ENCODE peak calls at places on chromosomes 1 and 21, in nine cellular contexts. One of them, this sample, is unnamed.
A peak's percentile ranks its signal among the peaks of the same experiment; 100 is the strongest.

GRCh38 chr1:41964400-41964799 is 45.7 kb upstream of the HIVEP3 start:
- DNase-seq in left ventricle myocardium inferior: no peak
- DNase-seq in endodermal cell: no peak
- DNase-seq in body of pancreas: no peak
- DNase-seq in effector memory CD4-positive, alpha-beta T cell: no peak
- DNase-seq in CD8-positive, alpha-beta T cell: no peak
- DNase-seq in psoas muscle: no peak
- DNase-seq in IMR-90: no peak
- DNase-seq in mesenchymal stem cell: no peak
- DNase-seq in this sample: no peak

GRCh38 chr1:81670286-81670685 is 130.4 kb upstream of the ADGRL2 start:
- DNase-seq in left ventricle myocardium inferior: peak; percentile 65
- DNase-seq in endodermal cell: no peak
- DNase-seq in body of pancreas: peak; percentile 80
- DNase-seq in effector memory CD4-positive, alpha-beta T cell: no peak
- DNase-seq in CD8-positive, alpha-beta T cell: no peak
- DNase-seq in psoas muscle: peak; percentile 25
- DNase-seq in IMR-90: peak; percentile 97
- DNase-seq in mesenchymal stem cell: peak; percentile 91
- DNase-seq in this sample: peak; percentile 77

GRCh38 chr1:240619901-240620621 is 8.1 kb upstream of the GREM2 start:
- DNase-seq in left ventricle myocardium inferior: no peak
- DNase-seq in endodermal cell: no peak
- DNase-seq in body of pancreas: no peak
- DNase-seq in effector memory CD4-positive, alpha-beta T cell: no peak
- DNase-seq in CD8-positive, alpha-beta T cell: no peak
- DNase-seq in psoas muscle: no peak
- DNase-seq in IMR-90: no peak
- DNase-seq in mesenchymal stem cell: no peak
- DNase-seq in this sample: no peak

GRCh38 chr1:244386595-244386994 is 65.1 kb downstream of the ADSS2 start:
- DNase-seq in left ventricle myocardium inferior: no peak
- DNase-seq in endodermal cell: no peak
- DNase-seq in body of pancreas: no peak
- DNase-seq in effector memory CD4-positive, alpha-beta T cell: no peak
- DNase-seq in CD8-positive, alpha-beta T cell: no peak
- DNase-seq in psoas muscle: no peak
- DNase-seq in IMR-90: peak; percentile 37
- DNase-seq in mesenchymal stem cell: no peak
- DNase-seq in this sample: no peak

GRCh38 chr1:30684259-30684658 is 39.1 kb downstream of the MATN1 start:
- DNase-seq in left ventricle myocardium inferior: no peak
- DNase-seq in endodermal cell: no peak
- DNase-seq in body of pancreas: no peak
- DNase-seq in effector memory CD4-positive, alpha-beta T cell: no peak
- DNase-seq in CD8-positive, alpha-beta T cell: no peak
- DNase-seq in psoas muscle: no peak
- DNase-seq in IMR-90: no peak
- DNase-seq in mesenchymal stem cell: no peak
- DNase-seq in this sample: no peak

GRCh38 chr1:173190101-173190895 is 16.8 kb downstream of the TNFSF4 start:
- DNase-seq in left ventricle myocardium inferior: peak; percentile 78
- DNase-seq in endodermal cell: no peak
- DNase-seq in body of pancreas: peak; percentile 93
- DNase-seq in effector memory CD4-positive, alpha-beta T cell: no peak
- DNase-seq in CD8-positive, alpha-beta T cell: no peak
- DNase-seq in psoas muscle: peak; percentile 44
- DNase-seq in IMR-90: peak; percentile 62
- DNase-seq in mesenchymal stem cell: peak; percentile 88
- DNase-seq in this sample: peak; percentile 55

GRCh38 chr1:64343105-64343960 is 126.6 kb upstream of the CACHD1 start:
- DNase-seq in left ventricle myocardium inferior: no peak
- DNase-seq in endodermal cell: peak; percentile 57
- DNase-seq in body of pancreas: no peak
- DNase-seq in effector memory CD4-positive, alpha-beta T cell: no peak
- DNase-seq in CD8-positive, alpha-beta T cell: no peak
- DNase-seq in psoas muscle: no peak
- DNase-seq in IMR-90: peak; percentile 36
- DNase-seq in mesenchymal stem cell: peak; percentile 19
- DNase-seq in this sample: no peak

GRCh38 chr21:27827972-27828371 is 861.1 kb upstream of the ADAMTS5 start:
- DNase-seq in left ventricle myocardium inferior: no peak
- DNase-seq in endodermal cell: no peak
- DNase-seq in body of pancreas: no peak
- DNase-seq in effector memory CD4-positive, alpha-beta T cell: no peak
- DNase-seq in CD8-positive, alpha-beta T cell: no peak
- DNase-seq in psoas muscle: no peak
- DNase-seq in IMR-90: no peak
- DNase-seq in mesenchymal stem cell: no peak
- DNase-seq in this sample: no peak

DNA sequence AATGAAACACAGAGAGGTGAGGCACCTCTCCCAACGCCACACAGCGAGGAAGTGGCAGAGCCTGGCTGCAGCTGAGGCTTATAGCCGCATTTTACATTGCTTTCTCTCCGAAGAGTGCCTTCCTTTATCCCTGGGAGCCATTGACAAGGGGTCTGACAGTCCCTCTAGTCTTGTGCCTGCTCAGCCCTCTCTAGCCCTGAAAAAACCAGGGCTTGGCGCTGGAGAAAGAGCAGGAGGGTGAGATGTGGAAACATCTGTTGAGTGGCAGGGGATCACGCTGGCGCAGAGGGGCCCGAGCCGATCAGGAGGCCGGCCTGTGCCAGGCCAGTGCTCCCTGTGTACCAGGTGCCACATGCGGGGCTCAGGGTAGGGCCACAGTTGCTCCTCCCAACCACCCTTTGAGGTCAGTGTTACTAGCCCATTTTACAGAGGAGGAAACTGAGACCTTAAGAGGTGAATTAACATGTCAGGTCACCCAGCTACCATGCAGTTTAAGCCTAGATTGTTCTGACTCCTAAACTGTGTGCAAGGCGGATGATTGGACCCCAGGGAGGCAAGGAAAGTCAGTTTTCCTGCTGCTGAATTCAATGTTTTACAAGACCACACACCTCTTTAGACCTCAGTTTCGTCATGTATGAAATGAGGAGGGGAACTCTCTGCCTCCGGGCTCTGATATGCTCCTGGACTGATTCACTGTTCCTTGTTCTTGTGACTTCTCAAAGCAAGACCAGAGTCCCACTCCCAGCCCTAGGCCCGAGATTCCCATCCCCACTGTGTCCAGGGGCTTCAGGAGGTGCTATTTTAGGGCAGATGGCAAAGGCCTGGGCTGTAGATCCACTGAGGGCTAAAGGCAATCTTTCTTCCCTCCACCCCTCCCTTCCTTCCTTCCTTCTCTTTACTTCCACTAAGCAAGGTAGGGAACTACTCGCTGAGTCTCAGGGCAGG is 28.0 kb upstream of the RUNX3 start:
- DNase-seq in left ventricle myocardium inferior: no peak
- DNase-seq in endodermal cell: no peak
- DNase-seq in body of pancreas: no peak
- DNase-seq in effector memory CD4-positive, alpha-beta T cell: no peak
- DNase-seq in CD8-positive, alpha-beta T cell: peak; percentile 17
- DNase-seq in psoas muscle: no peak
- DNase-seq in IMR-90: no peak
- DNase-seq in mesenchymal stem cell: no peak
- DNase-seq in this sample: no peak
- H3K4me1 ChIP-seq in left ventricle myocardium inferior: no peaks in the 10 kb centered on the region
- H3K4me1 ChIP-seq in endodermal cell: no peaks in the 10 kb centered on the region
- H3K4me1 ChIP-seq in body of pancreas: no peaks in the 10 kb centered on the region
- H3K4me1 ChIP-seq in effector memory CD4-positive, alpha-beta T cell: peaks cover 31% of the 10 kb centered on the region
- H3K4me1 ChIP-seq in CD8-positive, alpha-beta T cell: peaks cover 92% of the 10 kb centered on the region
- H3K4me1 ChIP-seq in psoas muscle: no peaks in the 10 kb centered on the region
- H3K4me1 ChIP-seq in IMR-90: peaks cover 11% of the 10 kb centered on the region
- H3K4me1 ChIP-seq in mesenchymal stem cell: peaks cover 5% of the 10 kb centered on the region
- H3K4me1 ChIP-seq in this sample: no peaks in the 10 kb centered on the region

DNA sequence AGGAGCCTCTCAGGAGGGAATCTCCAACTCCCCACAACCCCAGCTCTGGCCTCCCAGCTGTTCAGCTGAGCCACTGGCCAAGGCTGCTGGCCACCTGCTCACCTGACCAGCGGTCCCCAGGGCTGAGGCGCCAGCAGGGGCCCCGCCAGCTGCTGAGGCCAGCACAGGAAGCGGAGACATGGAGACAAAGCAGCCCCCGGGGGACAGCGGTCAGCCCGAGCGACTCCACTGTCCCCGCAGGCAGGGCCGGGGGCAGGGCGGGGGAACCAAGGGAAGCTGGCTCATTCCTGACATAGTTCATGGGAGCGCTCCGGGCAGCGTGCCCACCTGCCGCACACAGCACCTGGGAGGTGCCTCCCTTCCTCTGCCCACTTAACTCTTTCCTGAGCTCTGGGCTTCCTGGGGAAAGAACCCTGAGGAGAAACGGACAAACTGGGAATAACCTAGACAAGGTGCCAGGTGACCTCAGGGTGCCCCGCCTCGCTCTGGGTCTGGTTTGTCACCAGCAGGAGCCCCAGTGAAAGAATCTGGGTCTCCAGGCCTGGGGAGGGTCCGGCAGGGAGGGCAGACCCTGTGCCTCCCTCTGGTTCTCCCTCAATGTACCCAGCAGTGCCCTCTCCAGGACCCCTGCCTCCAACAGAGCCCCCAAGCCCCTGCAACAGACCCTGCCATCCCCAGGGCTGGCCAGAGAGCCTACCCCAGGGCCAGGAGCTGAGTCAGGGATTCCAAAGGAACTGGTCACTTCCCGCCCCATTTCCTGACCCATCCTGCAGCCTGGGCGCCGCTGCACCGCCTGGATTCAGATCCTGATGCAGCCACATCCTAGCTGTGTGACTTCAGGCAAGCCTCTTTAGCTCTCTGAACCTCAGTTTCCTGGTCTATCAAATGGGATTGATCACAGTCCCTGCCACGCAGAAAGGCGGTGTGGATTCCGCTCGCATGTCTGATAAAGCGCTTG is 10.6 kb downstream of the EPHA2 start:
- DNase-seq in left ventricle myocardium inferior: peak; percentile 90
- DNase-seq in endodermal cell: peak; percentile 84
- DNase-seq in body of pancreas: peak; percentile 95
- DNase-seq in effector memory CD4-positive, alpha-beta T cell: no peak
- DNase-seq in CD8-positive, alpha-beta T cell: no peak
- DNase-seq in psoas muscle: peak; percentile 82
- DNase-seq in IMR-90: peak; percentile 92
- DNase-seq in mesenchymal stem cell: peak; percentile 94
- DNase-seq in this sample: peak; percentile 64
- H3K4me1 ChIP-seq in left ventricle myocardium inferior: peaks cover 98% of the 10 kb centered on the region
- H3K4me1 ChIP-seq in endodermal cell: peaks cover 51% of the 10 kb centered on the region
- H3K4me1 ChIP-seq in body of pancreas: peaks cover 66% of the 10 kb centered on the region
- H3K4me1 ChIP-seq in effector memory CD4-positive, alpha-beta T cell: peaks cover 2% of the 10 kb centered on the region
- H3K4me1 ChIP-seq in CD8-positive, alpha-beta T cell: peaks cover 3% of the 10 kb centered on the region
- H3K4me1 ChIP-seq in psoas muscle: peaks cover 33% of the 10 kb centered on the region
- H3K4me1 ChIP-seq in IMR-90: peaks cover 47% of the 10 kb centered on the region
- H3K4me1 ChIP-seq in mesenchymal stem cell: peaks cover 83% of the 10 kb centered on the region
- H3K4me1 ChIP-seq in this sample: peaks cover 74% of the 10 kb centered on the region

GRCh38 chr1:27135920-27136551 is 18.9 kb downstream of the SLC9A1 start:
- DNase-seq in left ventricle myocardium inferior: no peak
- DNase-seq in endodermal cell: peak; percentile 66
- DNase-seq in body of pancreas: no peak
- DNase-seq in effector memory CD4-positive, alpha-beta T cell: peak; percentile 33
- DNase-seq in CD8-positive, alpha-beta T cell: no peak
- DNase-seq in psoas muscle: no peak
- DNase-seq in IMR-90: peak; percentile 42
- DNase-seq in mesenchymal stem cell: no peak
- DNase-seq in this sample: no peak

GRCh38 chr1:27138927-27139326 is 16.0 kb downstream of the SLC9A1 start:
- DNase-seq in left ventricle myocardium inferior: no peak
- DNase-seq in endodermal cell: no peak
- DNase-seq in body of pancreas: no peak
- DNase-seq in effector memory CD4-positive, alpha-beta T cell: no peak
- DNase-seq in CD8-positive, alpha-beta T cell: no peak
- DNase-seq in psoas muscle: no peak
- DNase-seq in IMR-90: no peak
- DNase-seq in mesenchymal stem cell: no peak
- DNase-seq in this sample: no peak

GRCh38 chr1:27137022-27137542 is 17.8 kb downstream of the SLC9A1 start:
- DNase-seq in left ventricle myocardium inferior: peak; percentile 67
- DNase-seq in endodermal cell: peak; percentile 62
- DNase-seq in body of pancreas: peak; percentile 45
- DNase-seq in effector memory CD4-positive, alpha-beta T cell: peak; percentile 36
- DNase-seq in CD8-positive, alpha-beta T cell: peak; percentile 87
- DNase-seq in psoas muscle: peak; percentile 57
- DNase-seq in IMR-90: no peak
- DNase-seq in mesenchymal stem cell: peak; percentile 40
- DNase-seq in this sample: no peak

GRCh38 chr1:27138368-27138767 is 16.6 kb downstream of the SLC9A1 start:
- DNase-seq in left ventricle myocardium inferior: no peak
- DNase-seq in endodermal cell: no peak
- DNase-seq in body of pancreas: no peak
- DNase-seq in effector memory CD4-positive, alpha-beta T cell: no peak
- DNase-seq in CD8-positive, alpha-beta T cell: no peak
- DNase-seq in psoas muscle: no peak
- DNase-seq in IMR-90: no peak
- DNase-seq in mesenchymal stem cell: no peak
- DNase-seq in this sample: no peak

DNA sequence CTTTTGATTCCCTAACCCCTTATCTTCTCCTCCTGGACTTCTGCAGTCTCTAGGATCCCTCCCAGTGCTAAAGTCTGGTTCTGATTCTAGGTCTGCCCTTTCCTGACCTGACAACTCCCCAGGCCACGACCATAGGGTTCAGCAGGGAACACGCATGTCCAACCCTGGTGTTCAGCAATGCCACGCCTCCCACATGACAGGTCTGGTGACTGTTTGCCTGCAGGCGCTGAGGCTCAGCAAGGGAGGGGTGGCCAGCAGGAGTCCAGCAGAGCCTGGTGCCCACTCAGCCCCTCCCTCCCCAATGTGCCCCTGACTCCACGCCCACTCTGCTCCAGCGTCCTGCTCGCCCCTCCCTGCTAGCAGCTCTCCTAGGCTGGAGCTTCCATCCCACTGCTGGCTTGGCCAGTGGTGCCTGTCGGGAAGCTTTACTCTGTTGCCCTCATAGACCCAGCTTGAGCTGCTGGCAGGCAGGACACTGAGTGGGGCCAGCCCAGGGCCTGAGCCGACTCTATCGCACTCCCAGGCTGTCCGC is 17.3 kb downstream of the SLC9A1 start:
- DNase-seq in left ventricle myocardium inferior: peak; percentile 42
- DNase-seq in endodermal cell: no peak
- DNase-seq in body of pancreas: no peak
- DNase-seq in effector memory CD4-positive, alpha-beta T cell: no peak
- DNase-seq in CD8-positive, alpha-beta T cell: no peak
- DNase-seq in psoas muscle: no peak
- DNase-seq in IMR-90: no peak
- DNase-seq in mesenchymal stem cell: peak; percentile 50
- DNase-seq in this sample: no peak
- H3K4me1 ChIP-seq in left ventricle myocardium inferior: peaks cover 97% of the 10 kb centered on the region
- H3K4me1 ChIP-seq in endodermal cell: no peaks in the 10 kb centered on the region
- H3K4me1 ChIP-seq in body of pancreas: peaks cover 16% of the 10 kb centered on the region
- H3K4me1 ChIP-seq in effector memory CD4-positive, alpha-beta T cell: peaks cover 25% of the 10 kb centered on the region
- H3K4me1 ChIP-seq in CD8-positive, alpha-beta T cell: peaks cover 47% of the 10 kb centered on the region
- H3K4me1 ChIP-seq in psoas muscle: peaks cover 85% of the 10 kb centered on the region
- H3K4me1 ChIP-seq in IMR-90: peaks cover 12% of the 10 kb centered on the region
- H3K4me1 ChIP-seq in mesenchymal stem cell: peaks cover 25% of the 10 kb centered on the region
- H3K4me1 ChIP-seq in this sample: peaks cover 32% of the 10 kb centered on the region

DNA sequence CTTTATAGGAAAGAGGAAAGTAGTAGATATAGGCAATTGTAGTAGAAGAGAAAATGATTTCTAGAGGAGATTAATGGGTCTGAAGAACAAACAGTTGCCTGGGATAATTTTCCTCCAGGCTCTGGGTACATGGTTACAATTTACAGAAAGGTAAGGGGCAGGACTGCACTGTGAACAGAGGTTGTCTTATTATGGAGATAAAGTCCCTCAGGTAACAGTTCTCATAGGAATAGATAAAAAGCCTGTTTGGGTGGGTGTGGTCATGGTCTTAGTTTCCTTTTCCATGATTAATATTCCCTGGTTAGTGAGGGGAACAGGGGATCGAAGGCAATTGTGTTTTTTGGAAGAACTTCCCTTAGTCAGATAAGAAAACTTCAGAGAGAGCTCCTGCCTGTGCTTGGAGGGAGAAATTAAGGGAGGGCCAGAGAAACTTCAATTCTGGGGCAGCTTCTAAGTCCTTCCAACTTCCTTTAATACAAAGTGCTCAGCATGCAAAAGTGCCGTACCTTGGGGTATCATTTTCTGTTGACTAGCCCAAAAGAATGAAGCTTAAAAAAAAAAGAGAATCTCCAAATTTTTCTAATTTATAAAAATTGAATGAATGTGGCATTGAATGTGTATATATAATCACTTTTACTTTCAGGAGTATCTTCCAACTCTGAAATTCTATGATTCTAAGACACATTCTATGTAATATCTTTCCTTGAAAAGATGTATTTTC is 295.4 kb upstream of the USP25 start:
- DNase-seq in left ventricle myocardium inferior: no peak
- DNase-seq in endodermal cell: no peak
- DNase-seq in body of pancreas: no peak
- DNase-seq in effector memory CD4-positive, alpha-beta T cell: no peak
- DNase-seq in CD8-positive, alpha-beta T cell: no peak
- DNase-seq in psoas muscle: no peak
- DNase-seq in IMR-90: no peak
- DNase-seq in mesenchymal stem cell: no peak
- DNase-seq in this sample: no peak
- H3K4me1 ChIP-seq in left ventricle myocardium inferior: peaks cover 15% of the 10 kb centered on the region
- H3K4me1 ChIP-seq in endodermal cell: peaks cover 4% of the 10 kb centered on the region
- H3K4me1 ChIP-seq in body of pancreas: no peaks in the 10 kb centered on the region
- H3K4me1 ChIP-seq in effector memory CD4-positive, alpha-beta T cell: no peaks in the 10 kb centered on the region
- H3K4me1 ChIP-seq in CD8-positive, alpha-beta T cell: no peaks in the 10 kb centered on the region
- H3K4me1 ChIP-seq in psoas muscle: peaks cover 8% of the 10 kb centered on the region
- H3K4me1 ChIP-seq in IMR-90: no peaks in the 10 kb centered on the region
- H3K4me1 ChIP-seq in mesenchymal stem cell: no peaks in the 10 kb centered on the region
- H3K4me1 ChIP-seq in this sample: no peaks in the 10 kb centered on the region

This sample was measured in thoracic aorta.